ENCODE peak calls at places on chromosomes 6 and 20, in eight cellular contexts. G is HCT116, U is sigmoid colon, Z is H1, N is GM12865, S is epithelial cell of proximal tubule, V is fibroblast of pulmonary artery, T is cardiac muscle cell. B is an unnamed sample.

GRCh38 chr6:127902933-127903332 is 2.1 kb upstream of the THEMIS start:
- DNase-seq in Z (no peak), G (no peak), N (no peak), S (no peak), V (no peak), U (no peak), T (no peak), B (no peak)

GRCh38 chr20:35991142-35991771 is 22.9 kb downstream of the CNBD2 start:
- DNase-seq in Z (no peak), S (no peak), U (no peak), G (peak), V (peak), N (peak), T (peak), B (no peak)

GRCh38 chr6:137680678-137681346 is 186.2 kb upstream of the TNFAIP3 start:
- DNase-seq in G (no peak), N (peak), T (no peak), U (no peak), V (peak), S (no peak), Z (no peak), B (no peak)

GRCh38 chr20:21265457-21266190 is 37.5 kb upstream of the XRN2 start:
- DNase-seq in T (no peak), S (no peak), V (no peak), Z (no peak), G (no peak), U (no peak), N (no peak), B (no peak)

GRCh38 chr6:156190270-156190669 is 586.9 kb upstream of the ARID1B start:
- DNase-seq in T (no peak), V (no peak), U (no peak), S (no peak), Z (no peak), N (no peak), G (no peak), B (no peak)

GRCh38 chr6:14625173-14625895 is 507.8 kb downstream of the CD83 start:
- DNase-seq in N (no peak), Z (peak), V (no peak), G (no peak), U (no peak), S (no peak), T (no peak), B (no peak)

GRCh38 chr6:148538251-148539190 is 195.9 kb downstream of the SASH1 start:
- DNase-seq in G (no peak), V (peak), S (no peak), T (no peak), N (no peak), Z (no peak), U (no peak), B (no peak)

GRCh38 chr6:154289818-154290508 is 66.6 kb downstream of the IPCEF1 start:
- DNase-seq in N (no peak), Z (no peak), V (no peak), U (no peak), T (no peak), G (no peak), S (no peak), B (no peak)

GRCh38 chr6:101066481-101066880 is 185.4 kb upstream of the ASCC3 start:
- DNase-seq in N (no peak), V (no peak), U (no peak), G (no peak), Z (no peak), S (no peak), T (no peak), B (no peak)

GRCh38 chr20:31548823-31549512 is 34.7 kb downstream of the HM13 start:
- DNase-seq in S (no peak), V (no peak), G (no peak), Z (no peak), N (no peak), T (no peak), U (no peak), B (no peak)

GRCh38 chr6:169993861-169994481 is 242.5 kb downstream of the ERMARD start:
- DNase-seq in Z (peak), U (peak), N (no peak), T (no peak), G (no peak), V (no peak), S (no peak), B (peak)

GRCh38 chr6:37858363-37858762 is 38.8 kb downstream of the ZFAND3 start:
- DNase-seq in V (no peak), S (no peak), N (no peak), U (no peak), G (no peak), T (no peak), Z (no peak), B (no peak)

GRCh38 chr6:37862992-37863391 is 43.5 kb downstream of the ZFAND3 start:
- DNase-seq in T (no peak), N (no peak), S (no peak), Z (no peak), G (no peak), V (peak), U (no peak), B (no peak)

GRCh38 chr6:37861452-37861851 is 41.9 kb downstream of the ZFAND3 start:
- DNase-seq in V (no peak), S (no peak), T (no peak), N (no peak), U (no peak), Z (no peak), G (no peak), B (no peak)

GRCh38 chr6:37862415-37862814 is 42.9 kb downstream of the ZFAND3 start:
- DNase-seq in G (no peak), T (no peak), U (no peak), V (no peak), N (no peak), S (no peak), Z (no peak), B (no peak)

DNA sequence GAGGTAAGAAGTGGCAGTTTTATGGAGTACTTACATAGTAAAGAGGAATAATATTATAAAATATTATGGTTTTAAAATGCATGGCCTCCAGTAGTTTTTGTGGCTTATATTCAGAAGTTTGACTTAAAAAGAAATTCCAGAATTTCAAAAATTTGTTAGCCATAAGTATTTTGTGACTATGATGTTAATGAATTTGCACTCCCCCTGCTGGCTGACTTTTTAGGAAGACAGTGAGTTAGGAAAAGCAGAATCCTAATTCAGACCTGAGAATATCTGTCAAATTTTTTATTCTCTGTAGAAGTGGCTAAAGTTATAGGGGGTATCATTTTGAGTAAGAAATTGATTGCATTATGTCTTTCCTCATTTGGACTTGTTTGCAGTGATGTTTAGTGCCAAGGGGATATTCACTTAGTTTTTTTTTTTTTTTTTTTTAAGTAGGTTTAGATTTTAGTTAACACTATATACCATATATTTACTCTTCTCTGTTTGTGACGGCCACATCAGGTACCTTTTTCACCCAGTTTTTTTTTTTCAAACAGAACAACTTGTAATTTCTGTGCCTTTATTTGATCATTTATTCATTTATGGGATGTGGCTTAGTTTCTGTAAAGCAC is 40.8 kb downstream of the ZFAND3 start:
- DNase-seq in Z (no peak), S (no peak), U (no peak), T (peak), G (peak), V (peak), N (peak), B (no peak)
- TF ChIP-seq CTCF in Z (no peak), S (peak), U (no peak), T (peak), G (peak), V (peak), N (peak), B (no peak)

GRCh38 chr6:4775591-4776492 is at the start of gene CDYL:
- DNase-seq in T (peak), N (peak), V (peak), S (no peak), U (peak), G (peak), Z (peak), B (peak)
- TF ChIP-seq CTCF in T (no peak), N (peak), V (no peak), S (no peak), U (no peak), G (no peak), Z (peak), B (no peak)

DNA sequence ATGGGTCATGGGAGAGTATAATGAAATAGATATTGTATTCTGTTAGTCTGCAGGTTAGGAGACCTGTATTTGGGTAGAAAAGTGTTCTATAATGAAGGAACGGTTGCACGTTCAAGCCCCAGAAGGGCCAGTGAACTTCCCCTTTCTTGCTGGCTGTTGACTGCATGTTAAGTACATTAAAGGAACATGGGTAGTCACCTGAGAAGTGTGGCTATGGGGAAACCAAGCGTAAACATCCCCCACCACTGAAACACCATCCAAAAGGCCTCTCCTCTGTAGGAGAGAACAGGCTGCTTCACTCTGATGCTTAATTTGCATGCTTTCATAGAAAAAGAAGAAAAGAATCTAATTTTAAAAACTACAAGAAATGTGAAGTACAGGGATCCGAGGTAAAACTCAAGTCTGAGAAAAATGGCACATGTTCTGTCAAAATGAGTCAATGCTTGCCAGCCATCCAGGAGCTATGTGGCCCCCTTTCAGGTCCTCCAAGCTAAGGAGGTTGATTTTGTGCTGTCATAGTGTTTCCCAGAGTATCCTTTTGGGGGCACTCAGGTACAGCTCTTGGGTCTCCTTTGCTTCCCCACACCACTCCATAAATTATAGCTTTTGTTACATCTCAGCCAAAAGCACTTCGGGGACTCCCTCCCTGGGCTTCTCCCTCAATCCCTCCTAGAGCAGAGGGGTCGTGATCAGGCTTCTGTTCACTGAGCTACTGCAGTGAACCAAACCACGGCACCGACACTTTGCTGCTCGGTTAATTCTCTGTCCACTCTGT is 283.7 kb upstream of the AGPAT4 start:
- DNase-seq in S (no peak), V (no peak), T (no peak), Z (no peak), G (no peak), N (no peak), U (no peak), B (no peak)
- TF ChIP-seq CTCF in S (peak), V (no peak), T (no peak), Z (peak), G (no peak), N (peak), U (no peak), B (no peak)

DNA sequence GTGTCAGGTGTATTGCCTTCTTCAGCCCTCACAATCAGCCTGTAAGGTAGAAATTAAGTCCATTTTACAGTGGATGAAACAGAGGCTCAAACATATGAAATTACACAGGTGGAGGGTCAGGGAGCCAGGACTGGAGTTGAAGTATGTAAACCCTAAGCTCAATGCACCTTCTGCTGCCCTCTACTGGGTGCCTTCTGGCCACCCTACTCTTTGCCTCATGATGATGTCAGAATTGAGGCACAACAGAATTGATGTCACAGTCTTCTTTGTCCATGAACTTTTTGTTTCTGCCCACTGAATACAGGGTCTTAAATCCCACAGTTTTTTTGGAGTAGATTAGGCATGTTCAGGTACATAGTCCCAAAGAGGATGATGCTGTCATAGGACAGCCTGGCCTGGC is 400.8 kb upstream of the CHD6 start:
- DNase-seq in V (no peak), N (peak), Z (no peak), G (no peak), T (no peak), U (no peak), S (no peak), B (no peak)
- TF ChIP-seq CTCF in V (no peak), N (peak), Z (peak), G (no peak), T (no peak), U (no peak), S (no peak), B (no peak)

GRCh38 chr6:114581293-114581692 is 238.5 kb upstream of the HS3ST5 start:
- DNase-seq in Z (no peak), T (no peak), V (no peak), G (no peak), S (no peak), U (no peak), N (no peak), B (no peak)
- TF ChIP-seq CTCF in Z (no peak), T (no peak), V (no peak), G (no peak), S (no peak), U (no peak), N (no peak), B (no peak)

GRCh38 chr20:44247676-44248419 is 740 bp downstream of the GDAP1L1 start:
- DNase-seq in G (no peak), U (no peak), Z (peak), N (peak), S (no peak), V (peak), T (peak), B (no peak)
- TF ChIP-seq CTCF in G (no peak), U (no peak), Z (peak), N (peak), S (peak), V (peak), T (peak), B (no peak)

GRCh38 chr6:31655349-31656237 is at the start of gene APOM:
- DNase-seq in V (no peak), Z (no peak), T (no peak), N (no peak), G (no peak), S (peak), U (no peak), B (no peak)

GRCh38 chr6:31654574-31655348 is 933 bp upstream of the APOM start:
- DNase-seq in Z (no peak), S (no peak), T (no peak), N (no peak), G (no peak), V (no peak), U (no peak), B (no peak)

GRCh38 chr6:31651602-31652191 is 764 bp downstream of the BAG6 start:
- DNase-seq in G (peak), U (peak), S (no peak), T (peak), Z (no peak), V (peak), N (peak), B (no peak)

GRCh38 chr6:31657406-31658157 is 1.9 kb downstream of the APOM start:
- DNase-seq in V (no peak), G (no peak), U (no peak), S (no peak), T (no peak), Z (no peak), N (no peak), B (no peak)

GRCh38 chr6:31652925-31653724 is 664 bp upstream of the BAG6 start:
- DNase-seq in U (peak), V (no peak), T (peak), Z (no peak), G (no peak), N (peak), S (peak), B (no peak)
- TF ChIP-seq CTCF in U (no peak), V (no peak), T (peak), Z (peak), G (no peak), N (peak), S (no peak), B (no peak)

GRCh38 chr6:44246663-44247337 is at the start of gene HSP90AB1:
- DNase-seq in G (peak), S (peak), N (peak), U (peak), V (peak), Z (peak), T (peak), B (peak)

GRCh38 chr6:44249082-44249748 is 2.3 kb downstream of the HSP90AB1 start:
- DNase-seq in U (no peak), T (no peak), S (no peak), Z (no peak), N (no peak), V (no peak), G (no peak), B (no peak)

GRCh38 chr6:44245912-44246662 is 814 bp upstream of the HSP90AB1 start:
- DNase-seq in U (peak), T (peak), Z (peak), V (peak), S (no peak), N (peak), G (peak), B (peak)

GRCh38 chr6:44248579-44248978 is 1.7 kb downstream of the HSP90AB1 start:
- DNase-seq in V (no peak), S (no peak), N (no peak), Z (no peak), G (no peak), U (no peak), T (no peak), B (no peak)

GRCh38 chr6:44247338-44248302 is 719 bp downstream of the HSP90AB1 start:
- DNase-seq in Z (no peak), S (no peak), U (peak), T (peak), V (peak), N (peak), G (no peak), B (peak)
- TF ChIP-seq CTCF in Z (no peak), S (no peak), U (no peak), T (no peak), V (no peak), N (no peak), G (no peak), B (no peak)

GRCh38 chr6:158498362-158498761 is 61.5 kb upstream of the TMEM181 start:
- DNase-seq in V (no peak), N (no peak), U (no peak), G (no peak), T (no peak), Z (no peak), S (no peak), B (no peak)

GRCh38 chr6:158499601-158500000 is 60.3 kb upstream of the TMEM181 start:
- DNase-seq in U (no peak), Z (no peak), V (no peak), T (no peak), G (no peak), S (no peak), N (no peak), B (no peak)

GRCh38 chr6:158500016-158500735 is 59.7 kb upstream of the TMEM181 start:
- DNase-seq in S (no peak), V (peak), Z (no peak), T (no peak), N (no peak), U (no peak), G (no peak), B (no peak)

GRCh38 chr6:158497620-158498019 is 62.3 kb upstream of the TMEM181 start:
- DNase-seq in Z (no peak), T (no peak), V (no peak), G (no peak), U (no peak), N (no peak), S (no peak), B (no peak)

DNA sequence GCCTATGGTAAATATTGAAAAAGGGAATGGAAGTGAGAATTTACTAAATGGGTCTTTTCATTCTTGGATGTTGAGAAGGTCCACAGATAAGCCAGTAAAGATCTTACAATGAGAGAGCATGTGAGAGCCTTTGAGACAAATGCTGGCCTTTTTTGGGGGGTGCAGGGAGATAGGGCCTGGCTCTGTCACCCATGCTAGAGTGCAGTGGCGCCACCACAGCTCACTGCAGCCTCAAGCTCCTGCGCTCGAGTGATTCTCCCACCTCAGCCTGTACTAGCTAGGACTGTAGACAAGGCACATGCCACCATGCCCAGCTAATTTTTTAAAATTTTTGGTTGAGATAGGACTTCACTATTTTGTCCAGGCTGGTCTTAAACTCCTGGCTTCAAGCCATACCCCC is 63.2 kb upstream of the TMEM181 start:
- DNase-seq in S (no peak), Z (no peak), G (no peak), V (no peak), N (no peak), U (no peak), T (no peak), B (no peak)
- TF ChIP-seq CTCF in S (peak), Z (peak), G (no peak), V (no peak), N (no peak), U (no peak), T (no peak), B (no peak)

DNA sequence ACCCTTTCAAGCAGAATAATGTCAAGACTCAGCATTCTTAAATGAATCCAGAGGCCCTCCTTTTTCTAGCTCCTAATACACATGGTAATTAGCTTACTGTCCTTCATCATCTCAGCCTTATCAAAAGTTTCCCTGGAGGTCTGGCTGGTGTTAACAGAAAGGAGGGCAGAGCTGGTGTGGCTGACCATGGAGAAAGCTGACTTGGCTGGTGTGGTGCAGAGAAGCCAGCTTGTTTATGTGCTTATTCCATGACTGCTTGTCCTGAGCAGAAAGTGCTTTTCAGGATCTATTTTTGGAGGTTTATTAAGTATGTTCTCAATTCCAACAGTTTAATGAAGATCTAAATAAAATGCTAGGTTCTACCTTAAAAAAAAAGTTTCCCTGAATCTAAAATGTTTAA is 50.5 kb downstream of the CFAP61 start:
- DNase-seq in G (no peak), T (peak), S (no peak), U (no peak), V (no peak), N (no peak), Z (no peak), B (no peak)
- TF ChIP-seq CTCF in G (no peak), T (no peak), S (no peak), U (no peak), V (no peak), N (no peak), Z (no peak), B (no peak)

B was measured in activated B cell treated with CpG ODN at 0.5 μM for 24 hours.